ENCODE peak calls at places on chromosomes 7 and 10, in six cellular contexts. D, U, G, E, S and W are unnamed samples.

GRCh38 chr10:75137533-75138438 is 26.3 kb downstream of the SAMD8 start:
- DNase-seq in E (no peak), S (no peak), G (peak), U (no peak), D (no peak), W (no peak)

GRCh38 chr10:11810313-11810766 is 12.8 kb upstream of the PROSER2 start:
- DNase-seq in E (no peak), G (no peak), D (no peak), U (no peak), S (no peak), W (no peak)

GRCh38 chr7:142711722-142712616 is 37.3 kb upstream of the PRSS1 start:
- DNase-seq in D (no peak), E (no peak), U (peak), G (no peak), S (peak), W (no peak)

GRCh38 chr10:124524991-124525653 is 63.5 kb downstream of the LHPP start:
- DNase-seq in U (no peak), E (peak), D (peak), S (no peak), G (no peak), W (peak)

GRCh38 chr10:110274629-110275028 is 30.1 kb downstream of the SMNDC1 start:
- DNase-seq in E (no peak), D (no peak), G (no peak), U (no peak), S (no peak), W (no peak)

GRCh38 chr10:78876449-78876848 is 192.3 kb upstream of the ZMIZ1 start:
- DNase-seq in S (no peak), G (no peak), E (no peak), U (no peak), D (no peak), W (no peak)

GRCh38 chr10:24505759-24506158 is 217.9 kb downstream of the ARHGAP21 start:
- DNase-seq in G (no peak), S (no peak), D (no peak), E (no peak), U (no peak), W (no peak)

GRCh38 chr7:28433604-28434254 is 21.4 kb downstream of the CREB5 start:
- DNase-seq in S (no peak), G (no peak), U (no peak), D (no peak), E (no peak), W (no peak)

GRCh38 chr10:97475936-97476594 is 22.2 kb downstream of the MMS19 start:
- DNase-seq in S (no peak), U (no peak), D (no peak), G (no peak), E (no peak), W (no peak)

GRCh38 chr10:102641880-102642552 is 2.3 kb upstream of the TRIM8 start:
- DNase-seq in E (peak), S (peak), D (peak), G (peak), U (peak), W (peak)

GRCh38 chr7:50426280-50427045 is 23.7 kb downstream of the FIGNL1 start:
- DNase-seq in G (no peak), E (no peak), U (no peak), S (no peak), D (no peak), W (no peak)

GRCh38 chr7:44291066-44291732 is 34.2 kb downstream of the CAMK2B start:
- DNase-seq in D (peak), S (no peak), G (no peak), E (peak), U (no peak), W (peak)

GRCh38 chr7:140911746-140912145 is 13.0 kb downstream of the BRAF start:
- DNase-seq in S (no peak), D (no peak), E (no peak), G (no peak), U (no peak), W (no peak)

GRCh38 chr7:14717711-14718304 is 184.7 kb downstream of the DGKB start:
- DNase-seq in G (no peak), E (no peak), U (no peak), D (no peak), S (no peak), W (no peak)

GRCh38 chr7:137283147-137283546 is 60.4 kb downstream of the PTN start:
- DNase-seq in E (no peak), U (no peak), S (no peak), G (no peak), D (no peak), W (no peak)

GRCh38 chr10:67487906-67488619 is 207.9 kb downstream of the CTNNA3 start:
- DNase-seq in S (no peak), D (no peak), U (no peak), E (no peak), G (no peak), W (no peak)

GRCh38 chr10:30518907-30519306 is 84.9 kb downstream of the MAP3K8 start:
- DNase-seq in D (no peak), S (no peak), E (no peak), U (no peak), G (no peak), W (no peak)

GRCh38 chr7:121259826-121260225 is 69.0 kb upstream of the WNT16 start:
- DNase-seq in G (no peak), D (no peak), U (no peak), S (no peak), E (no peak), W (no peak)

GRCh38 chr10:88897019-88897853 is 17.2 kb downstream of the STAMBPL1 start:
- DNase-seq in E (no peak), U (no peak), S (no peak), D (no peak), G (peak), W (no peak)

GRCh38 chr10:90780488-90780887 is 77.4 kb downstream of the HTR7 start:
- DNase-seq in S (no peak), G (no peak), D (no peak), E (no peak), U (no peak), W (no peak)

GRCh38 chr10:50796693-50797092 is 57.0 kb downstream of the ASAH2B start:
- DNase-seq in S (no peak), E (no peak), G (no peak), U (no peak), D (no peak), W (no peak)

GRCh38 chr7:21011153-21011552 is 224.5 kb upstream of the SP8 start:
- DNase-seq in D (no peak), G (no peak), E (no peak), S (no peak), U (no peak), W (no peak)

GRCh38 chr10:126599949-126600627 is 70.4 kb downstream of the C10orf90 start:
- DNase-seq in E (no peak), D (no peak), G (no peak), S (no peak), U (no peak), W (no peak)

GRCh38 chr10:13890617-13891541 is 304.1 kb downstream of the PRPF18 start:
- DNase-seq in U (no peak), D (no peak), E (peak), S (no peak), G (no peak), W (no peak)

GRCh38 chr10:118983263-118983662 is 46.3 kb upstream of the NANOS1 start:
- DNase-seq in S (no peak), E (no peak), U (no peak), G (no peak), D (no peak), W (no peak)

GRCh38 chr7:33101916-33102315 is 7.3 kb downstream of the RP9 start:
- DNase-seq in U (no peak), G (no peak), S (no peak), E (no peak), D (no peak), W (no peak)

GRCh38 chr10:5108658-5109416 is 14.6 kb downstream of the AKR1C3 start:
- DNase-seq in E (no peak), G (no peak), U (no peak), D (no peak), S (no peak), W (no peak)

GRCh38 chr7:80790877-80791276 is 128.0 kb downstream of the SEMA3C start:
- DNase-seq in U (no peak), S (no peak), E (peak), D (no peak), G (no peak), W (no peak)

GRCh38 chr10:80535671-80536360 is 1.9 kb upstream of the SH2D4B start:
- DNase-seq in D (peak), E (peak), U (peak), G (peak), S (peak), W (peak)

GRCh38 chr10:29692121-29692539 is 57.4 kb upstream of the SVIL start:
- DNase-seq in D (no peak), U (no peak), E (no peak), G (no peak), S (no peak), W (no peak)

GRCh38 chr7:6250364-6250833 is 22.0 kb downstream of the CYTH3 start:
- DNase-seq in E (no peak), G (no peak), D (no peak), S (no peak), U (no peak), W (no peak)

GRCh38 chr7:107874605-107875446 is 16.2 kb upstream of the DLD start:
- DNase-seq in E (peak), D (no peak), U (no peak), S (no peak), G (peak), W (no peak)